ENCODE peak calls at places on chromosomes 6 and 20, in ten cellular contexts. One of them, this sample, is unnamed.

GRCh38 chr6:98458713-98459112 is 375.7 kb upstream of the POU3F2 start:
- DNase-seq in heart left ventricle: no peak
- DNase-seq in IMR-90: no peak
- DNase-seq in prostate gland: no peak
- DNase-seq in uterus: no peak
- DNase-seq in stomach: no peak
- DNase-seq in adrenal gland: no peak
- DNase-seq in body of pancreas: no peak
- DNase-seq in A549: no peak
- DNase-seq in tibial nerve: no peak
- DNase-seq in this sample: no peak

GRCh38 chr6:25056130-25056529 is 120.4 kb upstream of the RIPOR2 start:
- DNase-seq in heart left ventricle: no peak
- DNase-seq in IMR-90: no peak
- DNase-seq in prostate gland: no peak
- DNase-seq in uterus: no peak
- DNase-seq in stomach: no peak
- DNase-seq in adrenal gland: no peak
- DNase-seq in body of pancreas: no peak
- DNase-seq in A549: no peak
- DNase-seq in tibial nerve: no peak
- DNase-seq in this sample: no peak

GRCh38 chr6:137893726-137894125 is 26.7 kb downstream of the TNFAIP3 start:
- DNase-seq in heart left ventricle: no peak
- DNase-seq in IMR-90: no peak
- DNase-seq in prostate gland: no peak
- DNase-seq in uterus: no peak
- DNase-seq in stomach: no peak
- DNase-seq in adrenal gland: no peak
- DNase-seq in body of pancreas: no peak
- DNase-seq in A549: no peak
- DNase-seq in tibial nerve: no peak
- DNase-seq in this sample: no peak

GRCh38 chr20:25040438-25040831 is 17.5 kb downstream of the ACSS1 start:
- DNase-seq in heart left ventricle: peak
- DNase-seq in IMR-90: peak
- DNase-seq in prostate gland: peak
- DNase-seq in uterus: peak
- DNase-seq in stomach: peak
- DNase-seq in adrenal gland: peak
- DNase-seq in body of pancreas: peak
- DNase-seq in A549: no peak
- DNase-seq in tibial nerve: peak
- DNase-seq in this sample: no peak

GRCh38 chr6:166167258-166167731 is 356 bp downstream of the TBXT start:
- DNase-seq in heart left ventricle: no peak
- DNase-seq in IMR-90: no peak
- DNase-seq in prostate gland: no peak
- DNase-seq in uterus: no peak
- DNase-seq in stomach: no peak
- DNase-seq in adrenal gland: no peak
- DNase-seq in body of pancreas: no peak
- DNase-seq in A549: no peak
- DNase-seq in tibial nerve: no peak
- DNase-seq in this sample: no peak

GRCh38 chr6:134701301-134701700 is 248.6 kb downstream of the ALDH8A1 start:
- DNase-seq in heart left ventricle: no peak
- DNase-seq in IMR-90: no peak
- DNase-seq in prostate gland: no peak
- DNase-seq in uterus: no peak
- DNase-seq in stomach: no peak
- DNase-seq in adrenal gland: no peak
- DNase-seq in body of pancreas: no peak
- DNase-seq in A549: no peak
- DNase-seq in tibial nerve: no peak
- DNase-seq in this sample: no peak

GRCh38 chr20:37108676-37109075 is 12.9 kb upstream of the RBL1 start:
- DNase-seq in heart left ventricle: no peak
- DNase-seq in IMR-90: no peak
- DNase-seq in prostate gland: no peak
- DNase-seq in uterus: no peak
- DNase-seq in stomach: no peak
- DNase-seq in adrenal gland: no peak
- DNase-seq in body of pancreas: no peak
- DNase-seq in A549: no peak
- DNase-seq in tibial nerve: no peak
- DNase-seq in this sample: peak

GRCh38 chr6:166540631-166541331 is 45.7 kb downstream of the RAMACL start:
- DNase-seq in heart left ventricle: peak
- DNase-seq in IMR-90: peak
- DNase-seq in prostate gland: no peak
- DNase-seq in uterus: no peak
- DNase-seq in stomach: peak
- DNase-seq in adrenal gland: no peak
- DNase-seq in body of pancreas: no peak
- DNase-seq in A549: no peak
- DNase-seq in tibial nerve: no peak
- DNase-seq in this sample: peak

GRCh38 chr20:47854687-47855212 is 69.5 kb upstream of the SULF2 start:
- DNase-seq in heart left ventricle: no peak
- DNase-seq in IMR-90: peak
- DNase-seq in prostate gland: no peak
- DNase-seq in uterus: no peak
- DNase-seq in stomach: no peak
- DNase-seq in adrenal gland: peak
- DNase-seq in body of pancreas: no peak
- DNase-seq in A549: peak
- DNase-seq in tibial nerve: no peak
- DNase-seq in this sample: no peak

GRCh38 chr20:35511814-35512420 is 17.5 kb downstream of the C20orf173 start:
- DNase-seq in heart left ventricle: no peak
- DNase-seq in IMR-90: peak
- DNase-seq in prostate gland: no peak
- DNase-seq in uterus: no peak
- DNase-seq in stomach: peak
- DNase-seq in adrenal gland: peak
- DNase-seq in body of pancreas: peak
- DNase-seq in A549: peak
- DNase-seq in tibial nerve: no peak
- DNase-seq in this sample: no peak

GRCh38 chr6:35309611-35310264 is 12.1 kb downstream of the DEF6 start:
- DNase-seq in heart left ventricle: no peak
- DNase-seq in IMR-90: no peak
- DNase-seq in prostate gland: no peak
- DNase-seq in uterus: no peak
- DNase-seq in stomach: no peak
- DNase-seq in adrenal gland: no peak
- DNase-seq in body of pancreas: no peak
- DNase-seq in A549: no peak
- DNase-seq in tibial nerve: no peak
- DNase-seq in this sample: peak

GRCh38 chr6:163408352-163408991 is 6.0 kb upstream of the QKI start:
- DNase-seq in heart left ventricle: no peak
- DNase-seq in IMR-90: no peak
- DNase-seq in prostate gland: no peak
- DNase-seq in uterus: no peak
- DNase-seq in stomach: no peak
- DNase-seq in adrenal gland: no peak
- DNase-seq in body of pancreas: no peak
- DNase-seq in A549: peak
- DNase-seq in tibial nerve: no peak
- DNase-seq in this sample: no peak

GRCh38 chr6:98833101-98834059 is 994 bp upstream of the POU3F2 start:
- DNase-seq in heart left ventricle: no peak
- DNase-seq in IMR-90: peak
- DNase-seq in prostate gland: no peak
- DNase-seq in uterus: no peak
- DNase-seq in stomach: no peak
- DNase-seq in adrenal gland: peak
- DNase-seq in body of pancreas: peak
- DNase-seq in A549: peak
- DNase-seq in tibial nerve: no peak
- DNase-seq in this sample: peak

GRCh38 chr6:41257369-41258195 is 28.9 kb downstream of the TREM1 start:
- DNase-seq in heart left ventricle: no peak
- DNase-seq in IMR-90: peak
- DNase-seq in prostate gland: peak
- DNase-seq in uterus: peak
- DNase-seq in stomach: peak
- DNase-seq in adrenal gland: peak
- DNase-seq in body of pancreas: peak
- DNase-seq in A549: no peak
- DNase-seq in tibial nerve: no peak
- DNase-seq in this sample: no peak

GRCh38 chr6:16086970-16087369 is 41.9 kb upstream of the MYLIP start:
- DNase-seq in heart left ventricle: no peak
- DNase-seq in IMR-90: no peak
- DNase-seq in prostate gland: no peak
- DNase-seq in uterus: no peak
- DNase-seq in stomach: no peak
- DNase-seq in adrenal gland: no peak
- DNase-seq in body of pancreas: no peak
- DNase-seq in A549: no peak
- DNase-seq in tibial nerve: no peak
- DNase-seq in this sample: no peak

GRCh38 chr6:43838276-43839036 is 68.4 kb downstream of the VEGFA start:
- DNase-seq in heart left ventricle: peak
- DNase-seq in IMR-90: peak
- DNase-seq in prostate gland: no peak
- DNase-seq in uterus: peak
- DNase-seq in stomach: peak
- DNase-seq in adrenal gland: peak
- DNase-seq in body of pancreas: peak
- DNase-seq in A549: peak
- DNase-seq in tibial nerve: peak
- DNase-seq in this sample: no peak

GRCh38 chr20:49563015-49563980 is 4.6 kb downstream of the PTGIS start:
- DNase-seq in heart left ventricle: no peak
- DNase-seq in IMR-90: no peak
- DNase-seq in prostate gland: no peak
- DNase-seq in uterus: peak
- DNase-seq in stomach: no peak
- DNase-seq in adrenal gland: no peak
- DNase-seq in body of pancreas: no peak
- DNase-seq in A549: no peak
- DNase-seq in tibial nerve: no peak
- DNase-seq in this sample: no peak

GRCh38 chr6:87396595-87397392 is 11.0 kb upstream of the CFAP206 start:
- DNase-seq in heart left ventricle: no peak
- DNase-seq in IMR-90: no peak
- DNase-seq in prostate gland: no peak
- DNase-seq in uterus: no peak
- DNase-seq in stomach: no peak
- DNase-seq in adrenal gland: no peak
- DNase-seq in body of pancreas: no peak
- DNase-seq in A549: no peak
- DNase-seq in tibial nerve: no peak
- DNase-seq in this sample: no peak

GRCh38 chr6:87393026-87393622 is 14.6 kb upstream of the CFAP206 start:
- DNase-seq in heart left ventricle: no peak
- DNase-seq in IMR-90: peak
- DNase-seq in prostate gland: peak
- DNase-seq in uterus: no peak
- DNase-seq in stomach: no peak
- DNase-seq in adrenal gland: peak
- DNase-seq in body of pancreas: peak
- DNase-seq in A549: peak
- DNase-seq in tibial nerve: no peak
- DNase-seq in this sample: no peak

GRCh38 chr6:87391334-87391733 is 16.4 kb upstream of the CFAP206 start:
- DNase-seq in heart left ventricle: no peak
- DNase-seq in IMR-90: peak
- DNase-seq in prostate gland: peak
- DNase-seq in uterus: no peak
- DNase-seq in stomach: no peak
- DNase-seq in adrenal gland: peak
- DNase-seq in body of pancreas: peak
- DNase-seq in A549: peak
- DNase-seq in tibial nerve: no peak
- DNase-seq in this sample: no peak
- TF ChIP-seq CTCF in heart left ventricle: no peak
- TF ChIP-seq CTCF in IMR-90: peak
- TF ChIP-seq CTCF in prostate gland: no peak
- TF ChIP-seq CTCF in uterus: no peak
- TF ChIP-seq CTCF in stomach: no peak
- TF ChIP-seq CTCF in adrenal gland: peak
- TF ChIP-seq CTCF in body of pancreas: no peak
- TF ChIP-seq CTCF in A549: peak
- TF ChIP-seq CTCF in tibial nerve: no peak
- TF ChIP-seq CTCF in this sample: no peak

GRCh38 chr6:143677891-143678737 is at the start of gene PHACTR2:
- DNase-seq in heart left ventricle: peak
- DNase-seq in IMR-90: peak
- DNase-seq in prostate gland: peak
- DNase-seq in uterus: peak
- DNase-seq in stomach: peak
- DNase-seq in adrenal gland: peak
- DNase-seq in body of pancreas: peak
- DNase-seq in A549: peak
- DNase-seq in tibial nerve: peak
- DNase-seq in this sample: peak
- TF ChIP-seq POLR2A in heart left ventricle: no peak
- TF ChIP-seq POLR2A in IMR-90: no peak
- TF ChIP-seq POLR2A in prostate gland: peak
- TF ChIP-seq POLR2A in uterus: peak
- TF ChIP-seq POLR2A in stomach: no peak
- TF ChIP-seq POLR2A in adrenal gland: no peak
- TF ChIP-seq POLR2A in body of pancreas: peak
- TF ChIP-seq POLR2A in A549: no peak
- TF ChIP-seq POLR2A in tibial nerve: peak
- TF ChIP-seq POLR2A in this sample: no peak

GRCh38 chr6:147468634-147469033 is 39.9 kb upstream of the SAMD5 start:
- DNase-seq in heart left ventricle: no peak
- DNase-seq in IMR-90: no peak
- DNase-seq in prostate gland: no peak
- DNase-seq in uterus: no peak
- DNase-seq in stomach: no peak
- DNase-seq in adrenal gland: no peak
- DNase-seq in body of pancreas: no peak
- DNase-seq in A549: peak
- DNase-seq in tibial nerve: no peak
- DNase-seq in this sample: no peak
- TF ChIP-seq CTCF in heart left ventricle: no peak
- TF ChIP-seq CTCF in IMR-90: no peak
- TF ChIP-seq CTCF in prostate gland: no peak
- TF ChIP-seq CTCF in uterus: no peak
- TF ChIP-seq CTCF in stomach: no peak
- TF ChIP-seq CTCF in adrenal gland: no peak
- TF ChIP-seq CTCF in body of pancreas: no peak
- TF ChIP-seq CTCF in A549: no peak
- TF ChIP-seq CTCF in tibial nerve: no peak
- TF ChIP-seq CTCF in this sample: no peak

DNA sequence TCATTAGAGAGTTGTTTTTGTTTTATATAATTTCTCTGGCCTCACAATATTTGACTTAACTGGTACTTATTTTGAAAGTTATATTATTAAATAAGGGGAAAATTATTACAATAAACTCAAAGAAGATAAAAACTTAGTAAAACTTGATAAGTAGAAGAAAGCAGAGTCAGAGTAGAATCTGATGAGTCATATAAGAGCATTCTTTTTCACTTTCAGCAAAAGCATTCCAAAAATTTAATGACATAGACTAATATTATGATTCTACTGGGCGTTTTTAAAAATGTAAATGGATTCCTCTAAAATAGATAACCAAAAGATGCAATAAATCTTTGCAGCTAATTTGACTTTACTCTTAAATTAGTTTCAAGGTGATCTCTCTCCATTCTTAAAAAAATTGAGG is 366.3 kb upstream of the IMPG1 start:
- DNase-seq in heart left ventricle: no peak
- DNase-seq in IMR-90: no peak
- DNase-seq in prostate gland: no peak
- DNase-seq in uterus: no peak
- DNase-seq in stomach: no peak
- DNase-seq in adrenal gland: no peak
- DNase-seq in body of pancreas: no peak
- DNase-seq in A549: no peak
- DNase-seq in tibial nerve: no peak
- DNase-seq in this sample: no peak
- TF ChIP-seq POLR2A in heart left ventricle: no peak
- TF ChIP-seq POLR2A in IMR-90: no peak
- TF ChIP-seq POLR2A in prostate gland: no peak
- TF ChIP-seq POLR2A in uterus: no peak
- TF ChIP-seq POLR2A in stomach: no peak
- TF ChIP-seq POLR2A in adrenal gland: no peak
- TF ChIP-seq POLR2A in body of pancreas: no peak
- TF ChIP-seq POLR2A in A549: no peak
- TF ChIP-seq POLR2A in tibial nerve: no peak
- TF ChIP-seq POLR2A in this sample: no peak